ENCODE peak calls at places on chromosomes 3 and 15, in six cellular contexts. T, W, P, H, X and J are unnamed samples.

GRCh38 chr3:99854899-99855298 is 37.2 kb downstream of the CMSS1 start:
- DNase-seq in T (no peak), W (no peak), P (no peak), H (no peak), X (no peak), J (no peak)

GRCh38 chr3:180707921-180708320 is 28.6 kb upstream of the CCDC39 start:
- DNase-seq in T (no peak), W (no peak), P (no peak), H (no peak), X (no peak), J (no peak)

GRCh38 chr15:66433726-66434125 is 47.0 kb downstream of the MAP2K1 start:
- DNase-seq in T (no peak), W (no peak), P (no peak), H (no peak), X (no peak), J (no peak)

GRCh38 chr15:96340611-96341464 is 10.3 kb downstream of the NR2F2 start:
- DNase-seq in T (peak; percentile 81), W (no peak), P (no peak), H (no peak), X (peak; percentile 73), J (peak; percentile 60)

GRCh38 chr15:42145546-42146455 is 10.6 kb downstream of the PLA2G4F start:
- DNase-seq in T (peak; percentile 81), W (no peak), P (no peak), H (no peak), X (no peak), J (no peak)

GRCh38 chr3:34863485-34863884 is 775.8 kb upstream of the ARPP21 start:
- DNase-seq in T (no peak), W (no peak), P (no peak), H (no peak), X (no peak), J (no peak)

GRCh38 chr3:77535116-77535515 is 495.2 kb downstream of the ROBO2 start:
- DNase-seq in T (no peak), W (no peak), P (no peak), H (no peak), X (no peak), J (no peak)

GRCh38 chr3:72862314-72863090 is 14.3 kb upstream of the SHQ1 start:
- DNase-seq in T (no peak), W (no peak), P (no peak), H (no peak), X (no peak), J (no peak)

GRCh38 chr3:17258823-17259436 is 374.2 kb downstream of the PLCL2 start:
- DNase-seq in T (no peak), W (no peak), P (peak; percentile 25), H (no peak), X (peak; percentile 52), J (no peak)

GRCh38 chr15:25347707-25348106 is 91.1 kb downstream of the UBE3A start:
- DNase-seq in T (no peak), W (no peak), P (no peak), H (no peak), X (no peak), J (no peak)

GRCh38 chr3:186806173-186807055 is at the start of gene RFC4:
- DNase-seq in T (peak; percentile 97), W (peak; percentile 92), P (peak; percentile 75), H (peak; percentile 75), X (peak; percentile 87), J (peak; percentile 84)

GRCh38 chr3:153210116-153210515 is 48.1 kb downstream of the RAP2B start:
- DNase-seq in T (no peak), W (no peak), P (no peak), H (no peak), X (no peak), J (no peak)

GRCh38 chr15:50627351-50628055 is 59.1 kb downstream of the TRPM7 start:
- DNase-seq in T (no peak), W (no peak), P (no peak), H (no peak), X (no peak), J (no peak)

GRCh38 chr3:146967786-146968185 is 362.6 kb upstream of the PLSCR5 start:
- DNase-seq in T (no peak), W (no peak), P (no peak), H (no peak), X (no peak), J (no peak)

GRCh38 chr3:164418426-164418825 is 659.9 kb downstream of the SI start:
- DNase-seq in T (no peak), W (no peak), P (no peak), H (no peak), X (no peak), J (no peak)

GRCh38 chr15:83112233-83112958 is 5.0 kb downstream of the TM6SF1 start:
- DNase-seq in T (no peak), W (peak; percentile 58), P (no peak), H (no peak), X (no peak), J (no peak)

GRCh38 chr3:57872606-57873005 is 116.5 kb downstream of the SLMAP start:
- DNase-seq in T (no peak), W (no peak), P (no peak), H (no peak), X (no peak), J (no peak)

GRCh38 chr3:172658344-172659245 is 52.3 kb downstream of the NCEH1 start:
- DNase-seq in T (no peak), W (no peak), P (no peak), H (no peak), X (peak; percentile 82), J (peak; percentile 98)

GRCh38 chr3:26015752-26016151 is 225.9 kb downstream of the OXSM start:
- DNase-seq in T (no peak), W (no peak), P (no peak), H (no peak), X (no peak), J (no peak)

GRCh38 chr3:44069276-44069675 is 172.4 kb upstream of the TOPAZ1 start:
- DNase-seq in T (no peak), W (no peak), P (no peak), H (peak; percentile 29), X (no peak), J (no peak)

GRCh38 chr3:29240248-29240647 is 40.6 kb upstream of the RBMS3 start:
- DNase-seq in T (no peak), W (no peak), P (no peak), H (no peak), X (no peak), J (no peak)

GRCh38 chr15:47711654-47712053 is 5.7 kb upstream of the SEMA6D start:
- DNase-seq in T (no peak), W (no peak), P (no peak), H (no peak), X (peak; percentile 14), J (no peak)

GRCh38 chr15:67992834-67993233 is 61.3 kb upstream of the PIAS1 start:
- DNase-seq in T (no peak), W (no peak), P (no peak), H (no peak), X (no peak), J (no peak)

GRCh38 chr3:190941694-190942280 is 79.3 kb upstream of the GMNC start:
- DNase-seq in T (no peak), W (no peak), P (no peak), H (no peak), X (no peak), J (no peak)

GRCh38 chr3:150194513-150194912 is 213.6 kb upstream of the TSC22D2 start:
- DNase-seq in T (no peak), W (no peak), P (no peak), H (no peak), X (no peak), J (no peak)

GRCh38 chr15:42137461-42138261 is 18.8 kb downstream of the PLA2G4F start:
- DNase-seq in T (peak; percentile 70), W (no peak), P (no peak), H (no peak), X (peak; percentile 72), J (peak; percentile 38)

GRCh38 chr3:61928020-61928419 is 366.6 kb downstream of the PTPRG start:
- DNase-seq in T (no peak), W (no peak), P (no peak), H (no peak), X (no peak), J (no peak)

GRCh38 chr3:68306571-68306970 is 625.8 kb downstream of the TAFA4 start:
- DNase-seq in T (no peak), W (no peak), P (no peak), H (no peak), X (peak; percentile 39), J (peak; percentile 9)

GRCh38 chr3:41129731-41130130 is 69.6 kb upstream of the CTNNB1 start:
- DNase-seq in T (no peak), W (no peak), P (no peak), H (no peak), X (no peak), J (no peak)